ENCODE peak calls at places on chromosomes 16 and 17, in four cellular contexts. K is fibroblast of mammary gland, S is spleen, R is colonic mucosa. X is an unnamed sample.

GRCh38 chr17:41511130-41511529 is 5.7 kb upstream of the KRT13 start:
- DNase-seq in S (no peak), K (no peak), R (peak; percentile 86), X (no peak)

GRCh38 chr16:4915226-4915761 is 21.7 kb downstream of the PPL start:
- DNase-seq in S (no peak), R (no peak), K (peak; percentile 95), X (no peak)

GRCh38 chr16:375927-376816 is 5.6 kb downstream of the PGAP6 start:
- DNase-seq in K (no peak), R (no peak), S (peak; percentile 75), X (no peak)

GRCh38 chr16:66275795-66276428 is 90.6 kb upstream of the CDH5 start:
- DNase-seq in R (peak; percentile 75), K (peak; percentile 80), S (no peak), X (peak; percentile 84)

GRCh38 chr17:81831957-81832607 is 1.0 kb downstream of the MCRIP1 start:
- DNase-seq in K (peak; percentile 73), R (no peak), S (peak; percentile 83), X (no peak)

GRCh38 chr16:66905633-66906539 is 12.8 kb downstream of the CDH16 start:
- DNase-seq in R (peak; percentile 90), K (no peak), S (peak; percentile 37), X (peak; percentile 75)

GRCh38 chr17:614637-615546 is 99.7 kb downstream of the VPS53 start:
- DNase-seq in K (peak; percentile 82), R (no peak), S (no peak), X (no peak)

GRCh38 chr17:76987486-76987885 is 119.3 kb downstream of the MGAT5B start:
- DNase-seq in R (no peak), S (no peak), K (no peak), X (no peak)

GRCh38 chr17:34519286-34519685 is 60.1 kb upstream of the TMEM132E start:
- DNase-seq in K (peak; percentile 9), R (no peak), S (no peak), X (peak; percentile 20)

GRCh38 chr17:18258356-18259038 is at the start of gene FLII:
- DNase-seq in K (no peak), S (peak; percentile 93), R (peak; percentile 68), X (peak; percentile 50)

GRCh38 chr17:66432996-66433556 is 130.7 kb downstream of the PRKCA start:
- DNase-seq in S (no peak), R (no peak), K (no peak), X (no peak)

GRCh38 chr17:19757536-19758180 is 9.6 kb upstream of the ALDH3A1 start:
- DNase-seq in S (peak; percentile 41), K (no peak), R (no peak), X (no peak)

GRCh38 chr16:11949527-11949926 is 7.7 kb upstream of the NPIPB2 start:
- DNase-seq in S (no peak), R (no peak), K (peak; percentile 63), X (peak; percentile 59)

GRCh38 chr16:47694543-47694942 is 233.4 kb downstream of the PHKB start:
- DNase-seq in K (no peak), R (no peak), S (no peak), X (no peak)

GRCh38 chr16:10501016-10501607 is 79.3 kb downstream of the EMP2 start:
- DNase-seq in S (no peak), K (no peak), R (no peak), X (no peak)

GRCh38 chr17:41415833-41416335 is 8.5 kb downstream of the KRT37 start:
- DNase-seq in K (no peak), R (no peak), S (no peak), X (no peak)

GRCh38 chr17:65259281-65259680 is 122.1 kb downstream of the RGS9 start:
- DNase-seq in S (no peak), K (no peak), R (no peak), X (no peak)

GRCh38 chr17:43648916-43649315 is 12.8 kb downstream of the MEOX1 start:
- DNase-seq in R (no peak), S (no peak), K (no peak), X (no peak)

GRCh38 chr17:18155179-18155578 is 28.4 kb upstream of the ALKBH5 start:
- DNase-seq in K (no peak), S (no peak), R (no peak), X (no peak)

DNA sequence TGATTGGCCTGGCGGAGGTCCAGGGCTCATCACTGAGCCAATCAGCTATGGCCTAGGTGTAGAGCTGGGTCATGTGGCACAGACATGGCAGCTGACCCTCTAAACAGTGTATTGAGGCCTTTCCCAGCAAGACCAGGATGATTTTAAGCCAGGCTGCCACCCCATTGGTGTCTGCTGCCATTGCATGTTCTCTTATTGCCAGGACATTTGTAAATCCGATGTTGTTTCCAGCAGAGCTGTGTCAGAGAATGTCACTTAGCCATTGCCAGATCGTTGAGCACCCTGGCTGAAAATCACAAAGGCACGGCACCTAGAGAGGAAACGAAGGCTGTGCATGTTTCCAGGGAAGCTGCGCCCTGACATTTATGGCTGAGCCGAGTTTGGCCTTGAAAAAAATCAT is 33.4 kb downstream of the RBFOX1 start:
- DNase-seq in S (no peak), K (no peak), R (no peak), X (no peak)
- TF ChIP-seq CTCF in S (no peak), K (no peak), R (no peak), X (no peak)

GRCh38 chr16:51818342-51818944 is 667.4 kb upstream of the SALL1 start:
- DNase-seq in R (peak; percentile 39), S (no peak), K (peak; percentile 59), X (peak; percentile 84)
- TF ChIP-seq CTCF in R (peak; percentile 23), S (peak; percentile 7), K (peak; percentile 90), X (peak; percentile 88)

DNA sequence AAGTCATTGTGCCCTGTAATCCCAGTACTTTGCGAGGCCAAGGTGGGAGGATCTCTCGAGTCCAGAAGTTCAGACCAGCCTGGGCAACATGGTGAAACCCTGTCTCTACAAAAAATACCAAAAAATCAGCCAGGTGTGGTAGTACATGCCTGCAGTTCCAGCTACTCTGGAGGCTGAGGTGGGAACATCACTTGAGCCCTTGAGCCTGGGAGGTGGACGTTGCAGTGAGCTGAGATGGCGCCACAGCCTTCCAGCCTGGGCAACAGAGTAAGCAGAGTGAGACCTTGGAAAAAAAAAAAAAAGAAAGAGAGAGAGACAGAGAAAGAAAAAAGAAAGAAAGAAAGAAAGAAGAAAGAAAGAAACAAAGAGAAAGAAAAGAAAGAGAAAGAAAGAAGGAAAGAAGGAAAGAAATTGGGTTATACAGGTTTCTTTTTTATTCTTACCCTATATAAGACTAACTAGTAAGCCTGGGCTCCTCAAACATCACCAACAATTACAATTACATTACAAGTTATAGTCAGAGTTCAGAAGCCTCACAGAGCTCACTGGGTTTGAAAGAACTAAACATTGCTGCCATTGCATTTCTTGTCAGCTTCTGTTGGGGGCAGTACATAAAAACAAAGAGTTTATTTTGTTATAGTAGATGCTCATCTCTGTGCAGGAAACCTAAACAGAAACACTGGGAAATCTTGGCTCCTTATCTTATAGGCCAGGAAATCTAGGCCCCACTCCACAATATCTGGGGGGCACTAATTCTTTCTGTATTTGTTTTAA is 6.7 kb upstream of the ABCA9 start:
- DNase-seq in R (no peak), K (no peak), S (no peak), X (no peak)
- TF ChIP-seq CTCF in R (no peak), K (peak; percentile 2), S (no peak), X (no peak)

GRCh38 chr16:73058616-73059409 is 10.9 kb upstream of the ZFHX3 start:
- DNase-seq in K (peak; percentile 41), S (peak; percentile 86), R (no peak), X (no peak)

GRCh38 chr16:73056383-73056782 is 8.5 kb upstream of the ZFHX3 start:
- DNase-seq in S (no peak), K (no peak), R (no peak), X (no peak)

GRCh38 chr16:73056911-73057310 is 9.0 kb upstream of the ZFHX3 start:
- DNase-seq in K (no peak), R (no peak), S (no peak), X (no peak)

GRCh38 chr16:73058221-73058615 is 10.3 kb upstream of the ZFHX3 start:
- DNase-seq in R (no peak), S (peak; percentile 89), K (no peak), X (peak; percentile 64)

DNA sequence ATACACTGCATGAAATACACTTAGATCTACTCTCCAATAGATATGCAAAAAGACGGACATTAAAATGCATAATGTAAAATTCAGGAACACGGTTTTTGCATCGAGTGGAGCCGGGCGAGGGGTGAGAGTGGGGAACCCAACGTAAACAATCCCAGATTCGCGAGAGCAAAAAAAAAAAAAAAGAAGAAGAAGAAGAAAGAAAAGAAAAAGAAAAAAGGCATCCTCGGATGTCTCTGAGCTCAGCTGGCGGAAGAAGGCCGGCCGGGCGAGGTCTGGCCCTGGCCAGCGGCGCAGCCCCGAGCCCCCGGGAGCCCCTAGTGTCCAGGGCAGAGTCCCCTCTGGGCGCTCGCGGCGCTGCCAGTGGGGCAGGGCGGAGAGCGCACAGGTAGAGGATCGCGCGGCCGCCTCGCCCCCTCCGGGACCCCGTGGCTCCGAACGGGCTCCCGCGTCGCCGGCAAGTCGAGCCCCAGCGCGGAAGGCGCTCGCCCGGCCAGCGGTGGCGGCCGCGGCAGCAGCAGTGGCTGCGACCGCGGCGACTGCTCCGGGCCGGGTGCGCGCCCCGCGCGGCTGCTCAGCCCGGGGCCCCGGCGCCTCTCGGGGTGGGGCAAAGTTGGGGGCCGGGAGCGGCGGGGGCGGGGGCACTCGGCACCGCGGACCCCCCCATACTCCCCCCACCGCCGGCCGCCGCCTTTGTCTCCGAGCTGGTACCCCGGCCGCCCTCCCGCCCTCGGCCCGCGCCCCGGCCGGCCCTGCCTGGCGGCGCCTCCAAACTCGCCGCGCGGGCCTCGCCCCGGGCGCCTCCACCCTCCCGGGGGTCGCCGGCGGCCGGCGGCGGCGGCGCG is 9.7 kb upstream of the ZFHX3 start:
- DNase-seq in S (peak; percentile 84), K (no peak), R (no peak), X (peak; percentile 62)
- TF ChIP-seq CTCF in S (no peak), K (no peak), R (no peak), X (peak; percentile 58)

GRCh38 chr16:55465077-55465896 is 13.7 kb upstream of the MMP2 start:
- DNase-seq in S (peak; percentile 93), R (peak; percentile 89), K (peak; percentile 81), X (peak; percentile 90)
- TF ChIP-seq CTCF in S (peak; percentile 98), R (peak; percentile 99), K (peak; percentile 99), X (peak; percentile 100)

GRCh38 chr16:88066680-88067529 is 115.7 kb downstream of the BANP start:
- DNase-seq in K (no peak), S (peak; percentile 68), R (no peak), X (no peak)

GRCh38 chr16:88065747-88066142 is 114.5 kb downstream of the BANP start:
- DNase-seq in K (no peak), S (peak; percentile 69), R (no peak), X (no peak)

GRCh38 chr16:88064889-88065746 is 113.9 kb downstream of the BANP start:
- DNase-seq in K (peak; percentile 15), R (no peak), S (peak; percentile 51), X (no peak)

GRCh38 chr16:88067530-88068411 is 116.5 kb downstream of the BANP start:
- DNase-seq in S (peak; percentile 66), R (no peak), K (no peak), X (no peak)

GRCh38 chr16:88066234-88066633 is 115.0 kb downstream of the BANP start:
- DNase-seq in S (peak; percentile 21), K (no peak), R (no peak), X (no peak)
- TF ChIP-seq CTCF in S (no peak), K (no peak), R (no peak), X (no peak)